ENCODE peak calls at places on chromosomes 13 and 19, in four cellular contexts. P is mucosa of descending colon; Q is activated T-cell treated with anti-CD3 and anti-CD28 coated beads, Interleukin-2, amount 50 U/mL, for 72 hours; H is activated CD8-positive, alpha-beta memory T cell treated with anti-CD3 and anti-CD28 coated beads, Interleukin-2, amount 50 U/mL, for 48 hours. J is an unnamed sample.

GRCh38 chr13:40103864-40104263 is 448.4 kb downstream of the COG6 start:
- DNase-seq in P (no peak), Q (no peak), H (no peak), J (no peak)

GRCh38 chr19:54047626-54048025 is 16.1 kb downstream of the VSTM1 start:
- DNase-seq in P (no peak), Q (no peak), H (no peak), J (no peak)

GRCh38 chr13:29743229-29743786 is 107.1 kb downstream of the UBL3 start:
- DNase-seq in P (no peak), Q (no peak), H (no peak), J (no peak)

GRCh38 chr19:14544977-14545715 is 15.8 kb downstream of the TECR start:
- DNase-seq in P (no peak), Q (no peak), H (no peak), J (no peak)

GRCh38 chr13:52162279-52163101 is 3.1 kb upstream of the NEK3 start:
- DNase-seq in P (no peak), Q (no peak), H (no peak), J (no peak)

GRCh38 chr19:33274663-33275558 is 27.4 kb downstream of the CEBPA start:
- DNase-seq in P (peak; percentile 55), Q (no peak), H (no peak), J (no peak)

GRCh38 chr13:47287291-47287751 is 390.5 kb upstream of the HTR2A start:
- DNase-seq in P (no peak), Q (no peak), H (no peak), J (no peak)

GRCh38 chr19:55117063-55117635 is 288 bp downstream of the PPP1R12C start:
- DNase-seq in P (peak; percentile 74), Q (no peak), H (peak; percentile 64), J (no peak)

GRCh38 chr13:26022538-26023292 is 29.1 kb downstream of the SHISA2 start:
- DNase-seq in P (peak; percentile 54), Q (no peak), H (no peak), J (no peak)

GRCh38 chr13:98997738-98998641 is 20.1 kb upstream of the DOCK9 start:
- DNase-seq in P (no peak), Q (peak; percentile 24), H (no peak), J (no peak)

GRCh38 chr19:30228726-30229523 is 143.3 kb upstream of the ZNF536 start:
- DNase-seq in P (no peak), Q (no peak), H (no peak), J (no peak)

GRCh38 chr13:108551674-108552073 is 77.7 kb upstream of the MYO16 start:
- DNase-seq in P (no peak), Q (no peak), H (no peak), J (no peak)

GRCh38 chr13:29921542-29921941 is 71.1 kb upstream of the UBL3 start:
- DNase-seq in P (no peak), Q (no peak), H (no peak), J (no peak)

GRCh38 chr19:40831502-40832430 is 18.5 kb downstream of the CYP2A6 start:
- DNase-seq in P (no peak), Q (no peak), H (no peak), J (peak; percentile 29)

GRCh38 chr13:74316531-74316930 is 182.3 kb upstream of the KLF12 start:
- DNase-seq in P (no peak), Q (no peak), H (no peak), J (no peak)

GRCh38 chr19:43362179-43362578 is 8.7 kb downstream of the CD177 start:
- DNase-seq in P (no peak), Q (no peak), H (no peak), J (no peak)

GRCh38 chr13:20145521-20145920 is 15.3 kb downstream of the GJA3 start:
- DNase-seq in P (no peak), Q (no peak), H (peak; percentile 35), J (no peak)

GRCh38 chr19:38743394-38744297 is 628 bp downstream of the CAPN12 start:
- DNase-seq in P (no peak), Q (no peak), H (no peak), J (no peak)